ENCODE peak calls at places on chromosome 11, in five cellular contexts. W, Q, H, T and O are unnamed samples.

GRCh38 chr11:61971177-61972111 is 4.0 kb upstream of the FTH1 start:
- DNase-seq in W (peak), Q (no peak), H (peak), T (peak), O (no peak)

GRCh38 chr11:68411501-68411991 is 49.0 kb upstream of the PPP6R3 start:
- DNase-seq in W (no peak), Q (no peak), H (no peak), T (no peak), O (no peak)

GRCh38 chr11:87432006-87432405 is 394.3 kb downstream of the TMEM135 start:
- DNase-seq in W (no peak), Q (no peak), H (no peak), T (no peak), O (no peak)

GRCh38 chr11:71435278-71435951 is 12.8 kb downstream of the DHCR7 start:
- DNase-seq in W (no peak), Q (no peak), H (no peak), T (no peak), O (no peak)

GRCh38 chr11:107017433-107018227 is 646 bp downstream of the GUCY1A2 start:
- DNase-seq in W (no peak), Q (no peak), H (peak), T (no peak), O (no peak)

GRCh38 chr11:126109941-126110731 is 47.5 kb upstream of the CDON start:
- DNase-seq in W (no peak), Q (no peak), H (no peak), T (no peak), O (no peak)

GRCh38 chr11:102791271-102792036 is 6.5 kb downstream of the MMP1 start:
- DNase-seq in W (no peak), Q (no peak), H (no peak), T (no peak), O (no peak)

GRCh38 chr11:121063728-121064127 is 37.3 kb upstream of the TECTA start:
- DNase-seq in W (peak), Q (no peak), H (no peak), T (no peak), O (no peak)

GRCh38 chr11:73951797-73952196 is 971 bp downstream of the DNAJB13 start:
- DNase-seq in W (no peak), Q (no peak), H (no peak), T (no peak), O (no peak)

GRCh38 chr11:417652-418342 is 3.0 kb upstream of the SIGIRR start:
- DNase-seq in W (no peak), Q (no peak), H (no peak), T (no peak), O (no peak)

GRCh38 chr11:90341986-90342385 is 119.1 kb upstream of the CHORDC1 start:
- DNase-seq in W (no peak), Q (no peak), H (no peak), T (no peak), O (no peak)

GRCh38 chr11:109606256-109606655 is 184.3 kb downstream of the C11orf87 start:
- DNase-seq in W (no peak), Q (no peak), H (no peak), T (no peak), O (no peak)

GRCh38 chr11:45737056-45737455 is 67.9 kb upstream of the SLC35C1 start:
- DNase-seq in W (no peak), Q (no peak), H (no peak), T (no peak), O (no peak)

GRCh38 chr11:32794439-32794838 is at the start of gene CCDC73:
- DNase-seq in W (no peak), Q (no peak), H (no peak), T (no peak), O (no peak)

GRCh38 chr11:836700-837099 is 3.9 kb downstream of the CD151 start:
- DNase-seq in W (no peak), Q (no peak), H (no peak), T (no peak), O (no peak)

GRCh38 chr11:30424336-30424735 is 101.4 kb downstream of the ARL14EP start:
- DNase-seq in W (no peak), Q (no peak), H (no peak), T (no peak), O (no peak)

GRCh38 chr11:22624742-22625447 is 728 bp downstream of the FANCF start:
- DNase-seq in W (peak), Q (peak), H (peak), T (peak), O (no peak)

GRCh38 chr11:79329561-79329960 is 111.3 kb downstream of the TENM4 start:
- DNase-seq in W (no peak), Q (no peak), H (no peak), T (no peak), O (no peak)

GRCh38 chr11:10407749-10408472 is 47.2 kb upstream of the AMPD3 start:
- DNase-seq in W (no peak), Q (no peak), H (peak), T (no peak), O (no peak)

GRCh38 chr11:122178795-122179194 is 62.8 kb upstream of the BLID start:
- DNase-seq in W (no peak), Q (no peak), H (no peak), T (no peak), O (no peak)

GRCh38 chr11:121031167-121031566 is 7.3 kb downstream of the TBCEL start:
- DNase-seq in W (no peak), Q (no peak), H (no peak), T (no peak), O (no peak)

GRCh38 chr11:78325274-78325781 is 92.3 kb downstream of the GAB2 start:
- DNase-seq in W (no peak), Q (no peak), H (no peak), T (no peak), O (peak)

GRCh38 chr11:117273550-117274289 is 17.4 kb upstream of the BACE1-AS start:
- DNase-seq in W (no peak), Q (no peak), H (no peak), T (no peak), O (no peak)

GRCh38 chr11:126561327-126561893 is 205.9 kb downstream of the ST3GAL4 start:
- DNase-seq in W (peak), Q (no peak), H (no peak), T (no peak), O (no peak)

GRCh38 chr11:11978792-11979486 is 29.5 kb downstream of the DKK3 start:
- DNase-seq in W (no peak), Q (no peak), H (peak), T (no peak), O (no peak)

GRCh38 chr11:27965559-27965958 is 142.4 kb downstream of the KIF18A start:
- DNase-seq in W (no peak), Q (no peak), H (no peak), T (no peak), O (no peak)

GRCh38 chr11:86923993-86924766 is 31.0 kb downstream of the FZD4 start:
- DNase-seq in W (no peak), Q (no peak), H (no peak), T (no peak), O (no peak)

GRCh38 chr11:44309483-44310197 is at the start of gene ALX4:
- DNase-seq in W (no peak), Q (no peak), H (no peak), T (no peak), O (no peak)

GRCh38 chr11:31646206-31646605 is 136.6 kb downstream of the ELP4 start:
- DNase-seq in W (no peak), Q (no peak), H (no peak), T (no peak), O (no peak)

GRCh38 chr11:27464155-27464759 is 8.3 kb downstream of the LGR4 start:
- DNase-seq in W (no peak), Q (no peak), H (no peak), T (no peak), O (no peak)

GRCh38 chr11:70834277-70834940 is 418.0 kb downstream of the SHANK2 start:
- DNase-seq in W (no peak), Q (no peak), H (no peak), T (no peak), O (no peak)

GRCh38 chr11:11856638-11857037 is 14.9 kb downstream of the USP47 start:
- DNase-seq in W (no peak), Q (no peak), H (no peak), T (no peak), O (peak)

GRCh38 chr11:57251491-57252104 is 14.5 kb upstream of the APLNR start:
- DNase-seq in W (no peak), Q (no peak), H (peak), T (no peak), O (no peak)

GRCh38 chr11:71432761-71433647 is 15.2 kb downstream of the DHCR7 start:
- DNase-seq in W (no peak), Q (no peak), H (no peak), T (no peak), O (no peak)